ENCODE peak calls at places on chromosome 20, in eight cellular contexts. N, A, M, E, O, U, Z and S are unnamed samples.

GRCh38 chr20:41392871-41393704 is 26.5 kb upstream of the EMILIN3 start:
- DNase-seq in Z (no peak), A (no peak), O (no peak), E (no peak), M (no peak), N (peak), U (no peak), S (no peak)

GRCh38 chr20:58542411-58543095 is 27.4 kb upstream of the APCDD1L start:
- DNase-seq in A (no peak), E (peak), M (no peak), U (no peak), N (no peak), Z (no peak), O (no peak), S (no peak)

GRCh38 chr20:54194724-54195438 is 13.0 kb upstream of the PFDN4 start:
- DNase-seq in N (no peak), U (no peak), M (no peak), O (peak), E (peak), Z (no peak), A (no peak), S (no peak)

GRCh38 chr20:52105045-52105572 is 86.5 kb downstream of the ZFP64 start:
- DNase-seq in A (peak), N (peak), Z (peak), E (peak), U (peak), M (no peak), O (peak), S (no peak)

GRCh38 chr20:3413393-3413889 is 6.0 kb upstream of the DNAAF9 start:
- DNase-seq in A (no peak), O (no peak), N (no peak), U (no peak), E (no peak), M (no peak), Z (no peak), S (no peak)

GRCh38 chr20:12153616-12154015 is 235.9 kb downstream of the BTBD3 start:
- DNase-seq in U (no peak), O (no peak), N (peak), M (no peak), E (peak), Z (no peak), A (no peak), S (no peak)

GRCh38 chr20:52655365-52655764 is 316.8 kb upstream of the TSHZ2 start:
- DNase-seq in U (no peak), E (no peak), O (no peak), Z (no peak), M (no peak), N (no peak), A (no peak), S (no peak)

GRCh38 chr20:10040070-10040970 is 5.5 kb downstream of the ANKEF1 start:
- DNase-seq in E (peak), O (peak), N (peak), A (no peak), Z (no peak), M (no peak), U (no peak), S (no peak)

GRCh38 chr20:15700147-15700765 is 873.0 kb downstream of the KIF16B start:
- DNase-seq in A (no peak), E (no peak), U (peak), O (no peak), M (no peak), N (no peak), Z (no peak), S (no peak)

DNA sequence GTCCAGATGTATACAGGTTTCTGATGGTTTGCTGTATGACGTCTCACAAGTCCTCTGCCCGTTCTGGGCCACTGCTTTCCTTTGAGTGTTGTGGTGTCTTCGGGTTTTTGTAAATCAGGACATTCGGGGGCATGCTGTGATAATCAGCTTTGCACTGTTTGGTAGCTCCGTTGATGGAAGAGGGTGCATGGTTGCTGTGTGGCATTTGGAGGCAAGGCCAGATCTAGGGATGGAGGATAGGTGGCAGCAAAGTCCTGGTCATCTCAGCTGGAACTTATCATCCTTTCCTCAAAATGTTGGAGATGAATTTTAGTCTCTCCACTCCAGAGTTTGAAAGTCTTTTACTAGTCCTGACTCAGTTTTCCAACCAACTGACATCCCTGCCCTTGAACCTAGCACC is 91.0 kb downstream of the SCP2D1 start:
- DNase-seq in M (no peak), U (peak), Z (no peak), A (peak), O (no peak), E (no peak), N (no peak), S (no peak)
- TF ChIP-seq CTCF in M (peak), U (peak), Z (peak), A (peak), O (peak), E (no peak), N (no peak), S (peak)

DNA sequence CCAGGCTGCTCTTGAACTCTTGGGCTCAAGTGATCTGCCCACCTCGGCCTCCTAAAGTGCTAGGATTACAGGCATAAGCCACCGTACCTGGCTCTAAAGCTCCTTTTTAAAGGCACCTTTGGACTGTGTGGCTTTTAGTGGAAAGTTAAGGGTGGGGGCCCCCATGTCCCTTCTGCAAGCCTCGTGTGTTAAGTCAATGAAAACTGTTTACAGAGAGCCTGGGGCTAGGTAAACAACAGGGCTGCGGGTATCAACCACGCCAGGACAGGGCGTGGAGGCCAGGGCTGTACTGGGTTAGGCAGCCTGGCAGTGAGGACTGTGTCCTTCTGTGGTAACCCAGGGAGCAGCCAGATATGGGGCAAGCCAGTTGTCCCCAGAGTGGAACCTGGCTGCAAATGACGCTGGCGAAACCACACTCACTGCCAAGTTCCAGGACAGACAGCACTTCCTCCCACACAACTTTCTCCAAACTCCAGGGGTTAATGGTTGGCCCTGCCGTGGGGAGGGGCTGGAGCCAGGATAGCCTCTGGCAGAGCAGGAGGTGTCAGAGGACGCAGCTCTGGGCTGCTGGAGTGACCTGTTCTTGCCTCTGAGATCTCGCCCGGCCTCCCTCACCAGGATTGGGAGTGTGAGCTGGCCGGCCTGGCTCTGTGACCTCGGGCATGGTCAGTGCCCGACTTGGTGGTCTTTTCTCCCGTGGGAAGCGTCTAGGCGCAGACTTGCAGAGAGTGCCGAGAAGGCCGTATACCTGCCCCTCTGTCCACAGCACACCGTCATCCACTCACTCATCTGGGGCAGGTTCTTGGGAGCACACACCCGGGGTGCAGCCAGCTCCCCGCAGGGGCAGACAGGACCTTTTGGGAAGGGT is 3.2 kb downstream of the SLC17A9 start:
- DNase-seq in Z (no peak), U (no peak), M (no peak), O (no peak), N (no peak), E (no peak), A (no peak), S (no peak)
- H3K4me2 ChIP-seq in Z (no peak), U (no peak), M (no peak), O (peak), N (no peak), E (no peak), A (no peak), S (no peak)

DNA sequence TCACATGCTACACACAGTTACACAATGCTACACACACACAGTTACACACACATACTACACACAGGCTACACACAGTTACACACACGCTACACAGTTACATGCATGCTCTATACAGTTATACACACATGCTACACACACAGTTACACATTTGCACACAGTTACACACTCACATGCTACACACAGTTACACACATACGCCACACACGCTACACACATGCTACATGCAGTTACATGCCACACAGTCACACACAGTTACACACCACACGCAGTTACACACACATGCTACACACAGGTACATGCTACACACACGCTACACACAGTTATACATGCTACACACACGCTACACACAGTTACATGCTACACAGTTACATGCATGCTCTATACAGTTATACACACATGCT is 15.6 kb downstream of the MYT1 start:
- DNase-seq in O (no peak), A (no peak), U (no peak), E (no peak), M (no peak), Z (no peak), N (no peak), S (no peak)
- TF ChIP-seq CTCF in O (no peak), A (no peak), U (no peak), E (no peak), M (no peak), Z (no peak), N (no peak), S (no peak)

DNA sequence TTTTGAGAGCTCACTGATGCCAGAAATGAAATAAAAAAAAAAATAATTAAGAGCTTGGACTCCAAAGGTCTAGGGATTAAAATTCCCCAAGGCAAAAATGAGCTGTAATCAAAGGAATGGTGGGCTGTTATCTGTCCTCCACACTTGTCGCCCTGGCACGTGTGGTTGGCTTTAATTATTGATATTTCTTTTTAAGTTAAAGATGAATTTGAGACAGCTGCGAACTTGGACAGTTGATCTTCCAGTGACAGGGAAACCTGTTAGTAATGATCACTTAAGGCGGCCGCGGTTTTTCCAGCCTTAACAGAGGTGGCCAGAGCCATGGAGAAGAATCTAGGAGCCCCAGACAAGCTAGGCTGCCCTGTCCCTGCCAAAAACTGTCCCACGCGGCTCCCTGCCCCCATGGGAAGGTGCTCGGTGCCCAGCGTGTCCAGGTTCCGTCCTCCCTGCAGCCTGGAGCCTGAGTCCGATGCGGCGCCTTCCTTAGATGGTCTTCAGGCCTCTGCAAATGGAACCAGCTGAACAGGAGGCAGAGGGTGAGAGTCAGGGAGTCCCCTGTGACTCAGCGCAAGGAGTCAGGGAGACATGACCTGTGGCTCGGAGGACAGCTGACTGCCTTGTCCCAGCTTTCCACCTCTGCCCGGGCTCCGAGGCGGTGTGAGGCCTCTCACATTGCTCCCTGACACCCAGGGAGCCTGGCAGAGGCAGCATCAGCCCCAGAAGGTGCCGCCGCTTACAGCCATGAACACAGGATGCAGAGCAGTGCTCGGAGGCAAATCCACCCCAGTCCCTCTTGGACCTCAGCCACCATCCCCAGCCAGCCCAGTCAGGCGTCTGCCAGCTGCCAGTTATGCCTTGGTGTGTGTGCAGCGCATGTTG is 377.5 kb downstream of the CDH4 start:
- DNase-seq in E (no peak), A (no peak), N (no peak), O (no peak), M (no peak), Z (no peak), U (no peak), S (no peak)
- H3K4me2 ChIP-seq in E (no peak), A (no peak), N (no peak), O (no peak), M (no peak), Z (no peak), U (no peak), S (no peak)

GRCh38 chr20:25293910-25294458 is 46.1 kb downstream of the PYGB start:
- DNase-seq in Z (no peak), A (no peak), N (no peak), M (no peak), U (no peak), E (no peak), O (no peak), S (no peak)

GRCh38 chr20:25295386-25296093 is 47.7 kb downstream of the PYGB start:
- DNase-seq in E (no peak), N (no peak), Z (peak), U (peak), M (no peak), A (no peak), O (no peak), S (no peak)

GRCh38 chr20:25297141-25297905 is 49.4 kb downstream of the PYGB start:
- DNase-seq in U (no peak), O (no peak), N (no peak), A (no peak), Z (no peak), E (no peak), M (no peak), S (no peak)

GRCh38 chr20:25294459-25295385 is 46.8 kb downstream of the PYGB start:
- DNase-seq in Z (peak), U (peak), A (peak), N (peak), M (peak), O (peak), E (peak), S (peak)

GRCh38 chr20:25296094-25297093 is 48.5 kb downstream of the PYGB start:
- DNase-seq in A (peak), M (peak), O (peak), U (peak), E (peak), N (peak), Z (no peak), S (peak)
- TF ChIP-seq CTCF in A (peak), M (peak), O (peak), U (peak), E (peak), N (peak), Z (peak), S (peak)

DNA sequence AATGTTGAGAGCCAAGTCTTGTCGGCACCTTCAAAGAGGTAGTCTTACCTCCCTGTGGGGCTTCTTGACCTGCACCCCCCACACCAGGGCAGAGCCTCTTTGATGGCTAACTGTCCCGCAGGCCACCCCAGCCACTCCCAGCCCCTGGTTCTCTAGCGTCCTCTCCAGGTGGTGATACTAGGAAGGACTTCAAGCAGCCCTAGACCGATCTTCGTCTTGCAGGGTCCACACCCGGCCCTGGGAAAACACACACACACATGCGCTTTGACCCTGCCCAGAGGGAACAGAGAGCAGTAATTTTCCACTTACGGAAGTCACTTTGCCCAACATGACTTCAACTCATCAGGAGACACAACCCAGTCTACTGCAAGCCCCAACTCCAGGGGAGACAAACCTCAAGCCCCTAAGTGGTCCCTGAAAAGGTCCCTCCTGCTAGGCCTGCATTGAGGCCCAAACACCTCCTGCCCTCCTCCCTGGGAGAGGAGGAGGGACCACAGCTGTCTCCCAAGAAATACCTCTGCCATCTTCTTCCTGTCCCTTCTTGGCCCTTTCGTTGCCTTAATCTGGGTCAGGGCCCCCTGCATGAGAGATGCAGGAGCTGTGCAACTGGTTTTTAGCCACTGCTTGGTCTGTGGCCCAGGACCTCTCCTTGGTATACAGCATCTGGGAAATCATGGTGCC is 2.9 kb upstream of the BPIFB1 start:
- DNase-seq in U (no peak), Z (no peak), E (no peak), N (no peak), M (no peak), A (no peak), O (no peak), S (no peak)
- H3K4me2 ChIP-seq in U (no peak), Z (no peak), E (no peak), N (no peak), M (no peak), A (no peak), O (no peak), S (no peak)

GRCh38 chr20:42484335-42484734 is 705.4 kb downstream of the PTPRT start:
- DNase-seq in A (no peak), U (no peak), E (no peak), M (no peak), N (no peak), O (no peak), Z (no peak), S (no peak)

GRCh38 chr20:42485566-42485965 is 704.1 kb downstream of the PTPRT start:
- DNase-seq in U (no peak), M (no peak), O (no peak), Z (no peak), E (no peak), N (no peak), A (no peak), S (no peak)

GRCh38 chr20:42482808-42483207 is 706.9 kb downstream of the PTPRT start:
- DNase-seq in N (no peak), M (no peak), O (no peak), U (no peak), Z (no peak), E (no peak), A (no peak), S (no peak)

GRCh38 chr20:42484790-42485365 is 704.8 kb downstream of the PTPRT start:
- DNase-seq in M (no peak), O (no peak), A (no peak), E (no peak), U (no peak), N (no peak), Z (no peak), S (no peak)

GRCh38 chr20:42483694-42484303 is 705.9 kb downstream of the PTPRT start:
- DNase-seq in U (peak), Z (peak), O (no peak), A (peak), M (peak), E (no peak), N (no peak), S (peak)
- TF ChIP-seq CTCF in U (peak), Z (peak), O (no peak), A (peak), M (peak), E (no peak), N (no peak), S (peak)

GRCh38 chr20:50378170-50379000 is 131.8 kb upstream of the PTPN1 start:
- DNase-seq in Z (no peak), A (no peak), E (peak), U (no peak), M (no peak), O (no peak), N (no peak), S (no peak)

GRCh38 chr20:50380697-50381040 is 129.5 kb upstream of the PTPN1 start:
- DNase-seq in U (peak), A (no peak), Z (no peak), M (peak), O (peak), N (peak), E (peak), S (no peak)

GRCh38 chr20:50381053-50381732 is 129.0 kb upstream of the PTPN1 start:
- DNase-seq in Z (no peak), M (no peak), E (no peak), N (no peak), U (no peak), A (no peak), O (no peak), S (no peak)

GRCh38 chr20:50379049-50379990 is 130.9 kb upstream of the PTPN1 start:
- DNase-seq in O (no peak), Z (no peak), N (peak), A (no peak), M (no peak), E (peak), U (no peak), S (no peak)

GRCh38 chr20:50379991-50380696 is 130.0 kb upstream of the PTPN1 start:
- DNase-seq in O (no peak), M (no peak), A (no peak), Z (no peak), U (no peak), N (no peak), E (no peak), S (no peak)
- H3K4me2 ChIP-seq in O (peak), M (no peak), A (no peak), Z (no peak), U (no peak), N (no peak), E (no peak), S (no peak)

GRCh38 chr20:57092112-57092899 is 174.1 kb downstream of the BMP7 start:
- DNase-seq in U (peak), A (peak), O (peak), E (peak), Z (peak), M (peak), N (peak), S (peak)
- TF ChIP-seq CTCF in U (peak), A (peak), O (peak), E (peak), Z (peak), M (peak), N (peak), S (peak)

GRCh38 chr20:48826883-48827771 is 672 bp downstream of the PREX1 start:
- DNase-seq in O (no peak), Z (peak), A (peak), U (peak), M (peak), N (peak), E (no peak), S (peak)
- H3K4me2 ChIP-seq in O (peak), Z (peak), A (peak), U (peak), M (peak), N (peak), E (peak), S (peak)